ENCODE peak calls at places on chromosome 2, in nine cellular contexts. One of them, this sample, is unnamed.

GRCh38 chr2:241272722-241273551 is 42.5 kb downstream of the HDLBP start:
- DNase-seq in A549: no peak
- DNase-seq in AG04450: peak; percentile 20
- DNase-seq in psoas muscle: peak; percentile 77
- DNase-seq in CD4-positive, CD25-positive, alpha-beta regulatory T cell: peak; percentile 31
- DNase-seq in dorsolateral prefrontal cortex: peak; percentile 39
- DNase-seq in lower lobe of right lung: peak; percentile 68
- DNase-seq in spleen: no peak
- DNase-seq in tibial nerve: peak; percentile 54
- DNase-seq in this sample: peak; percentile 32

GRCh38 chr2:121558329-121558728 is 27.6 kb downstream of the RNU4ATAC start:
- DNase-seq in A549: no peak
- DNase-seq in AG04450: no peak
- DNase-seq in psoas muscle: no peak
- DNase-seq in CD4-positive, CD25-positive, alpha-beta regulatory T cell: no peak
- DNase-seq in dorsolateral prefrontal cortex: no peak
- DNase-seq in lower lobe of right lung: no peak
- DNase-seq in spleen: no peak
- DNase-seq in tibial nerve: no peak
- DNase-seq in this sample: no peak

GRCh38 chr2:39127973-39128372 is 7.1 kb upstream of the SOS1 start:
- DNase-seq in A549: no peak
- DNase-seq in AG04450: no peak
- DNase-seq in psoas muscle: no peak
- DNase-seq in CD4-positive, CD25-positive, alpha-beta regulatory T cell: peak; percentile 89
- DNase-seq in dorsolateral prefrontal cortex: no peak
- DNase-seq in lower lobe of right lung: no peak
- DNase-seq in spleen: no peak
- DNase-seq in tibial nerve: no peak
- DNase-seq in this sample: no peak

GRCh38 chr2:239938651-239939486 is 86.3 kb downstream of the NDUFA10 start:
- DNase-seq in A549: no peak
- DNase-seq in AG04450: no peak
- DNase-seq in psoas muscle: no peak
- DNase-seq in CD4-positive, CD25-positive, alpha-beta regulatory T cell: no peak
- DNase-seq in dorsolateral prefrontal cortex: no peak
- DNase-seq in lower lobe of right lung: peak; percentile 41
- DNase-seq in spleen: peak; percentile 59
- DNase-seq in tibial nerve: no peak
- DNase-seq in this sample: no peak

GRCh38 chr2:127064642-127065250 is 42.2 kb downstream of the BIN1 start:
- DNase-seq in A549: peak; percentile 98
- DNase-seq in AG04450: peak; percentile 84
- DNase-seq in psoas muscle: peak; percentile 97
- DNase-seq in CD4-positive, CD25-positive, alpha-beta regulatory T cell: peak; percentile 69
- DNase-seq in dorsolateral prefrontal cortex: no peak
- DNase-seq in lower lobe of right lung: peak; percentile 86
- DNase-seq in spleen: peak; percentile 91
- DNase-seq in tibial nerve: peak; percentile 82
- DNase-seq in this sample: peak; percentile 80

GRCh38 chr2:186644791-186645190 is 49.1 kb upstream of the FAM171B start:
- DNase-seq in A549: no peak
- DNase-seq in AG04450: no peak
- DNase-seq in psoas muscle: no peak
- DNase-seq in CD4-positive, CD25-positive, alpha-beta regulatory T cell: no peak
- DNase-seq in dorsolateral prefrontal cortex: no peak
- DNase-seq in lower lobe of right lung: no peak
- DNase-seq in spleen: no peak
- DNase-seq in tibial nerve: no peak
- DNase-seq in this sample: no peak

GRCh38 chr2:1553671-1554295 is 140.5 kb downstream of the TPO start:
- DNase-seq in A549: peak; percentile 44
- DNase-seq in AG04450: peak; percentile 59
- DNase-seq in psoas muscle: no peak
- DNase-seq in CD4-positive, CD25-positive, alpha-beta regulatory T cell: no peak
- DNase-seq in dorsolateral prefrontal cortex: no peak
- DNase-seq in lower lobe of right lung: no peak
- DNase-seq in spleen: peak; percentile 42
- DNase-seq in tibial nerve: no peak
- DNase-seq in this sample: no peak

GRCh38 chr2:141968377-141968920 is 162.4 kb downstream of the LRP1B start:
- DNase-seq in A549: no peak
- DNase-seq in AG04450: no peak
- DNase-seq in psoas muscle: no peak
- DNase-seq in CD4-positive, CD25-positive, alpha-beta regulatory T cell: no peak
- DNase-seq in dorsolateral prefrontal cortex: no peak
- DNase-seq in lower lobe of right lung: no peak
- DNase-seq in spleen: no peak
- DNase-seq in tibial nerve: no peak
- DNase-seq in this sample: no peak

GRCh38 chr2:184920451-184920965 is 322.2 kb downstream of the ZNF804A start:
- DNase-seq in A549: no peak
- DNase-seq in AG04450: no peak
- DNase-seq in psoas muscle: no peak
- DNase-seq in CD4-positive, CD25-positive, alpha-beta regulatory T cell: no peak
- DNase-seq in dorsolateral prefrontal cortex: no peak
- DNase-seq in lower lobe of right lung: no peak
- DNase-seq in spleen: no peak
- DNase-seq in tibial nerve: no peak
- DNase-seq in this sample: no peak

GRCh38 chr2:128690869-128691268 is 372.2 kb upstream of the HS6ST1 start:
- DNase-seq in A549: no peak
- DNase-seq in AG04450: no peak
- DNase-seq in psoas muscle: no peak
- DNase-seq in CD4-positive, CD25-positive, alpha-beta regulatory T cell: no peak
- DNase-seq in dorsolateral prefrontal cortex: no peak
- DNase-seq in lower lobe of right lung: no peak
- DNase-seq in spleen: no peak
- DNase-seq in tibial nerve: no peak
- DNase-seq in this sample: no peak

GRCh38 chr2:120914839-120915521 is 179.3 kb downstream of the GLI2 start:
- DNase-seq in A549: peak; percentile 51
- DNase-seq in AG04450: peak; percentile 68
- DNase-seq in psoas muscle: peak; percentile 85
- DNase-seq in CD4-positive, CD25-positive, alpha-beta regulatory T cell: no peak
- DNase-seq in dorsolateral prefrontal cortex: peak; percentile 47
- DNase-seq in lower lobe of right lung: peak; percentile 77
- DNase-seq in spleen: no peak
- DNase-seq in tibial nerve: peak; percentile 68
- DNase-seq in this sample: no peak

GRCh38 chr2:233387667-233388528 is 33.6 kb downstream of the DGKD start:
- DNase-seq in A549: peak; percentile 66
- DNase-seq in AG04450: peak; percentile 84
- DNase-seq in psoas muscle: peak; percentile 85
- DNase-seq in CD4-positive, CD25-positive, alpha-beta regulatory T cell: no peak
- DNase-seq in dorsolateral prefrontal cortex: peak; percentile 94
- DNase-seq in lower lobe of right lung: peak; percentile 84
- DNase-seq in spleen: no peak
- DNase-seq in tibial nerve: peak; percentile 82
- DNase-seq in this sample: no peak

GRCh38 chr2:219476605-219477578 is 21.8 kb upstream of the GMPPA start:
- DNase-seq in A549: no peak
- DNase-seq in AG04450: no peak
- DNase-seq in psoas muscle: no peak
- DNase-seq in CD4-positive, CD25-positive, alpha-beta regulatory T cell: no peak
- DNase-seq in dorsolateral prefrontal cortex: no peak
- DNase-seq in lower lobe of right lung: no peak
- DNase-seq in spleen: no peak
- DNase-seq in tibial nerve: no peak
- DNase-seq in this sample: no peak

GRCh38 chr2:132923787-132924186 is 253.8 kb upstream of the LYPD1 start:
- DNase-seq in A549: no peak
- DNase-seq in AG04450: peak; percentile 70
- DNase-seq in psoas muscle: no peak
- DNase-seq in CD4-positive, CD25-positive, alpha-beta regulatory T cell: no peak
- DNase-seq in dorsolateral prefrontal cortex: no peak
- DNase-seq in lower lobe of right lung: no peak
- DNase-seq in spleen: no peak
- DNase-seq in tibial nerve: no peak
- DNase-seq in this sample: no peak

DNA sequence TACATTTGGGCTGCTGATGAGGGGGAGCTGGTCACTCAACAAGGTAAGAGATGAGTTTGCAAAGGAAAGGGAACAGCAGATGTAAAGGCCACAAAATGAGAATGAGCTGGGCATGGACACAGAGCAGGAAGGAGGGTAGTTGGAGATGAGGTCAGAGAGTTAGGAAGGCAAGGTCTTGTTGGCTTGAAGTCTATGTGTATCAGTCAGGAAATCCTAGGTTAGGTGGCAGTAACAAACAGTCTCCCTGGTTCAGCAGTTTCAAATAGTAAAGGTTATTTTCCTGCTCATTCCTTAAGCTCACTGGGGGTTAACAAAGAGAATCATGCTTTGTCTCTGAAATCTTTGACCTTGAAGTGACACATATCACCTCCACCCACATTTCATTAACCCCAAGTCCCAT is 58.3 kb upstream of the ARL4C start:
- DNase-seq in A549: no peak
- DNase-seq in AG04450: no peak
- DNase-seq in psoas muscle: no peak
- DNase-seq in CD4-positive, CD25-positive, alpha-beta regulatory T cell: no peak
- DNase-seq in dorsolateral prefrontal cortex: no peak
- DNase-seq in lower lobe of right lung: no peak
- DNase-seq in spleen: no peak
- DNase-seq in tibial nerve: no peak
- DNase-seq in this sample: no peak
- H3K27ac ChIP-seq in A549: peak overlapping the region; percentile 77
- H3K27ac ChIP-seq in AG04450: no peak overlapping the region
- H3K27ac ChIP-seq in psoas muscle: no peak overlapping the region
- H3K27ac ChIP-seq in CD4-positive, CD25-positive, alpha-beta regulatory T cell: no peak overlapping the region
- H3K27ac ChIP-seq in dorsolateral prefrontal cortex: no peak overlapping the region
- H3K27ac ChIP-seq in lower lobe of right lung: no peak overlapping the region
- H3K27ac ChIP-seq in spleen: no peak overlapping the region
- H3K27ac ChIP-seq in tibial nerve: no peak overlapping the region
- H3K27ac ChIP-seq in this sample: no peak overlapping the region

GRCh38 chr2:31236433-31237205 is 2.7 kb downstream of the EHD3 start:
- DNase-seq in A549: no peak
- DNase-seq in AG04450: no peak
- DNase-seq in psoas muscle: no peak
- DNase-seq in CD4-positive, CD25-positive, alpha-beta regulatory T cell: no peak
- DNase-seq in dorsolateral prefrontal cortex: no peak
- DNase-seq in lower lobe of right lung: no peak
- DNase-seq in spleen: no peak
- DNase-seq in tibial nerve: no peak
- DNase-seq in this sample: no peak

GRCh38 chr2:31235504-31235902 is 1.6 kb downstream of the EHD3 start:
- DNase-seq in A549: no peak
- DNase-seq in AG04450: peak; percentile 78
- DNase-seq in psoas muscle: no peak
- DNase-seq in CD4-positive, CD25-positive, alpha-beta regulatory T cell: no peak
- DNase-seq in dorsolateral prefrontal cortex: no peak
- DNase-seq in lower lobe of right lung: no peak
- DNase-seq in spleen: no peak
- DNase-seq in tibial nerve: no peak
- DNase-seq in this sample: no peak

GRCh38 chr2:31233216-31233615 is 736 bp upstream of the EHD3 start:
- DNase-seq in A549: no peak
- DNase-seq in AG04450: no peak
- DNase-seq in psoas muscle: no peak
- DNase-seq in CD4-positive, CD25-positive, alpha-beta regulatory T cell: no peak
- DNase-seq in dorsolateral prefrontal cortex: no peak
- DNase-seq in lower lobe of right lung: no peak
- DNase-seq in spleen: no peak
- DNase-seq in tibial nerve: no peak
- DNase-seq in this sample: no peak

GRCh38 chr2:31233741-31234689 is at the start of gene EHD3:
- DNase-seq in A549: peak; percentile 92
- DNase-seq in AG04450: peak; percentile 77
- DNase-seq in psoas muscle: peak; percentile 86
- DNase-seq in CD4-positive, CD25-positive, alpha-beta regulatory T cell: peak; percentile 84
- DNase-seq in dorsolateral prefrontal cortex: peak; percentile 97
- DNase-seq in lower lobe of right lung: peak; percentile 88
- DNase-seq in spleen: peak; percentile 98
- DNase-seq in tibial nerve: peak; percentile 49
- DNase-seq in this sample: no peak

GRCh38 chr2:31234690-31235503 is 945 bp downstream of the EHD3 start:
- DNase-seq in A549: no peak
- DNase-seq in AG04450: no peak
- DNase-seq in psoas muscle: no peak
- DNase-seq in CD4-positive, CD25-positive, alpha-beta regulatory T cell: no peak
- DNase-seq in dorsolateral prefrontal cortex: no peak
- DNase-seq in lower lobe of right lung: no peak
- DNase-seq in spleen: no peak
- DNase-seq in tibial nerve: no peak
- DNase-seq in this sample: no peak
- H3K27ac ChIP-seq in A549: peak overlapping the region; percentile 92
- H3K27ac ChIP-seq in AG04450: no peak overlapping the region
- H3K27ac ChIP-seq in psoas muscle: peak overlapping the region; percentile 27
- H3K27ac ChIP-seq in CD4-positive, CD25-positive, alpha-beta regulatory T cell: no peak overlapping the region
- H3K27ac ChIP-seq in dorsolateral prefrontal cortex: peak overlapping the region; percentile 87
- H3K27ac ChIP-seq in lower lobe of right lung: peak overlapping the region; percentile 72
- H3K27ac ChIP-seq in spleen: peak overlapping the region; percentile 51
- H3K27ac ChIP-seq in tibial nerve: no peak overlapping the region
- H3K27ac ChIP-seq in this sample: no peak overlapping the region

DNA sequence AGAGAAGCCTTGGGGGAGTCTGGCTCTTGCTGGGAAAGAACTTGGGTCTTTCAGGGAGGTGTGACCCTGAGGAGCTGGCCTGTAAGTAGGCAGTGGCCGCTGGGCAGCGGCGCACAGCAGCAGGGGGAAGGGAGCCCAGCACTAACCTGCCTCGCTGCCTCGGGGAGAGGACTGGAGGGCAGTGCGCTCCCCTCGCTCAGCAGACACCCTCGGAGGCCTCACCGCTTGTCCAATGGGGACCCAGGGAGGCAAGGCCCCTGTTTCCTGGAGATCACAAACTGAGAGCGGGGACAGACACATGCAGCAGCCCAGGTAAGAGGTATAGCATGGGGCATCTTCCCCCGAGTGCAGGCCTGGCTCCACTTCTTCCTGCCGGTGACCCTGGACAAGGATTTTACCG is 3.3 kb downstream of the DNMT3A start:
- DNase-seq in A549: no peak
- DNase-seq in AG04450: no peak
- DNase-seq in psoas muscle: no peak
- DNase-seq in CD4-positive, CD25-positive, alpha-beta regulatory T cell: no peak
- DNase-seq in dorsolateral prefrontal cortex: no peak
- DNase-seq in lower lobe of right lung: no peak
- DNase-seq in spleen: peak; percentile 67
- DNase-seq in tibial nerve: no peak
- DNase-seq in this sample: no peak
- H3K27ac ChIP-seq in A549: no peak overlapping the region
- H3K27ac ChIP-seq in AG04450: no peak overlapping the region
- H3K27ac ChIP-seq in psoas muscle: peak overlapping the region; percentile 82
- H3K27ac ChIP-seq in CD4-positive, CD25-positive, alpha-beta regulatory T cell: peak overlapping the region; percentile 73
- H3K27ac ChIP-seq in dorsolateral prefrontal cortex: peak overlapping the region; percentile 75
- H3K27ac ChIP-seq in lower lobe of right lung: no peak overlapping the region
- H3K27ac ChIP-seq in spleen: no peak overlapping the region
- H3K27ac ChIP-seq in tibial nerve: no peak overlapping the region
- H3K27ac ChIP-seq in this sample: no peak overlapping the region

DNA sequence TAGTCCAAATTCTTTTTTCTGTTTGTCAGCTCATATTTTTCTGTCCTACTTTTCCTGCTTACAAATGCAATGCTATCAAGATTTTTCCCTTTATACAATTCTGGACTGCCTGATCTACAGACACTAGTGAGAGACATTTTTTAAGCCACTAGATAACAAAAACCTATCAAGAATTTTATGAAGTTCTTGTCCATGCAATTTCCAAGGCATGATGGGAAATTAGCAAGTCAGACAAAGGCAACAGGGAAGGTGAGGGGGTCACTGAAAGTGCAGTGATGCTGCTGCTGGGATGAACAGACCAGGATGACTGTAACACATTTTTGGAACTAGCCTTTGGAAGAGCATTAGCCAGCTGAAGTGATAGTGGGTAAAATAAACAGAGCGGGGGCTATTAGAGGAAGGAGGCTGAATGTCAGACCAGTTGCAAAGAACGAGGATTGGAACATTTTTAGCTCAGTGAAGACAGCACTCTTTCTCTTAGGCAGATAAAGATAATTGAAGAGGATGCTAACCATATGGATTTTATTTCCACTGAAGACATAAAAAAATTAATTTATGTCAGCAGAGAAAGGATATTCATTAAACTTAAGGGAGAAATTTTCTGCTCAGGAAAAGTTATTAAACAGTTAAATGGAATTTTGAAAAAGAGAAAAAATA is 17.9 kb downstream of the NRXN1 start:
- DNase-seq in A549: no peak
- DNase-seq in AG04450: no peak
- DNase-seq in psoas muscle: no peak
- DNase-seq in CD4-positive, CD25-positive, alpha-beta regulatory T cell: no peak
- DNase-seq in dorsolateral prefrontal cortex: no peak
- DNase-seq in lower lobe of right lung: no peak
- DNase-seq in spleen: no peak
- DNase-seq in tibial nerve: no peak
- DNase-seq in this sample: no peak
- H3K27ac ChIP-seq in A549: no peak overlapping the region
- H3K27ac ChIP-seq in AG04450: no peak overlapping the region
- H3K27ac ChIP-seq in psoas muscle: no peak overlapping the region
- H3K27ac ChIP-seq in CD4-positive, CD25-positive, alpha-beta regulatory T cell: no peak overlapping the region
- H3K27ac ChIP-seq in dorsolateral prefrontal cortex: no peak overlapping the region
- H3K27ac ChIP-seq in lower lobe of right lung: no peak overlapping the region
- H3K27ac ChIP-seq in spleen: no peak overlapping the region
- H3K27ac ChIP-seq in tibial nerve: peak overlapping the region; percentile 34
- H3K27ac ChIP-seq in this sample: no peak overlapping the region